ENCODE peak calls at places on chromosome X, in seven cellular contexts. C, V, I, M, T, G and D are unnamed samples.
A peak's percentile ranks its signal among the peaks of the same experiment; 100 is the strongest.

GRCh38 chrX:129983575-129984131 is 1.2 kb downstream of the BCORL1 start:
- DNase-seq in C (peak; percentile 28), V (no peak), I (no peak), M (no peak), T (no peak), G (peak; percentile 75), D (peak; percentile 42)

GRCh38 chrX:133786382-133786781 is 199.0 kb downstream of the GPC3 start:
- DNase-seq in C (no peak), V (no peak), I (no peak), M (no peak), T (no peak), G (no peak), D (no peak)

GRCh38 chrX:9704876-9705465 is 60.7 kb downstream of the GPR143 start:
- DNase-seq in C (no peak), V (no peak), I (no peak), M (no peak), T (no peak), G (no peak), D (no peak)

GRCh38 chrX:126551306-126551705 is 1.3 kb downstream of the DCAF12L1 start:
- DNase-seq in C (peak; percentile 32), V (no peak), I (no peak), M (no peak), T (no peak), G (no peak), D (no peak)

GRCh38 chrX:100599456-100599855 is 14.7 kb downstream of the TNMD start:
- DNase-seq in C (no peak), V (no peak), I (no peak), M (no peak), T (no peak), G (peak; percentile 13), D (no peak)

GRCh38 chrX:1486177-1486576 is 33.5 kb upstream of the ASMTL start:
- DNase-seq in C (no peak), V (no peak), I (no peak), M (no peak), T (no peak), G (no peak), D (no peak)

GRCh38 chrX:134607523-134607922 is 50.7 kb downstream of the PLAC1 start:
- DNase-seq in C (no peak), V (no peak), I (no peak), M (no peak), T (no peak), G (no peak), D (no peak)

GRCh38 chrX:108735680-108736508 is 469 bp downstream of the IRS4 start:
- DNase-seq in C (no peak), V (no peak), I (no peak), M (no peak), T (no peak), G (peak; percentile 32), D (peak; percentile 29)

GRCh38 chrX:155313766-155314165 is 20.6 kb downstream of the CLIC2 start:
- DNase-seq in C (peak; percentile 39), V (no peak), I (no peak), M (no peak), T (no peak), G (no peak), D (no peak)

GRCh38 chrX:17537652-17538301 is 162.8 kb downstream of the NHS start:
- DNase-seq in C (peak; percentile 39), V (no peak), I (no peak), M (no peak), T (no peak), G (no peak), D (no peak)

GRCh38 chrX:107199491-107199890 is 6.7 kb downstream of the NUP62CL start:
- DNase-seq in C (no peak), V (no peak), I (no peak), M (no peak), T (no peak), G (no peak), D (no peak)

GRCh38 chrX:80876877-80877276 is 67.2 kb upstream of the BRWD3 start:
- DNase-seq in C (no peak), V (no peak), I (peak; percentile 23), M (no peak), T (no peak), G (no peak), D (no peak)

GRCh38 chrX:57900961-57901360 is 9.3 kb downstream of the ZXDA start:
- DNase-seq in C (no peak), V (no peak), I (no peak), M (no peak), T (no peak), G (no peak), D (no peak)

GRCh38 chrX:119468930-119469635 is 839 bp downstream of the SLC25A5 start:
- DNase-seq in C (peak; percentile 74), V (peak; percentile 76), I (peak; percentile 68), M (peak; percentile 31), T (peak; percentile 95), G (peak; percentile 96), D (peak; percentile 88)

GRCh38 chrX:153647461-153648357 is 706 bp downstream of the DUSP9 start:
- DNase-seq in C (peak; percentile 25), V (no peak), I (no peak), M (no peak), T (peak; percentile 45), G (peak; percentile 31), D (no peak)

GRCh38 chrX:19670854-19671620 is 155.7 kb upstream of the MAP3K15 start:
- DNase-seq in C (peak; percentile 27), V (no peak), I (peak; percentile 72), M (no peak), T (no peak), G (no peak), D (peak; percentile 39)

GRCh38 chrX:13029831-13030771 is 14.3 kb downstream of the FAM9C start:
- DNase-seq in C (peak; percentile 57), V (no peak), I (no peak), M (no peak), T (no peak), G (no peak), D (no peak)

GRCh38 chrX:118228041-118228440 is 111.4 kb upstream of the KLHL13 start:
- DNase-seq in C (no peak), V (no peak), I (no peak), M (no peak), T (no peak), G (no peak), D (no peak)

GRCh38 chrX:8731579-8732395 is at the start of gene ANOS1:
- DNase-seq in C (peak; percentile 80), V (no peak), I (peak; percentile 42), M (no peak), T (no peak), G (peak; percentile 85), D (peak; percentile 20)

GRCh38 chrX:123190096-123190495 is 6.0 kb downstream of the GRIA3 start:
- DNase-seq in C (no peak), V (no peak), I (no peak), M (no peak), T (no peak), G (no peak), D (no peak)

GRCh38 chrX:112687189-112687691 is 7.5 kb upstream of the LHFPL1 start:
- DNase-seq in C (no peak), V (no peak), I (peak; percentile 0), M (no peak), T (no peak), G (no peak), D (no peak)

GRCh38 chrX:36859231-36859630 is 148.9 kb upstream of the FAM47C start:
- DNase-seq in C (no peak), V (no peak), I (no peak), M (no peak), T (no peak), G (no peak), D (no peak)

GRCh38 chrX:38768079-38768478 is 33.2 kb upstream of the MID1IP1 start:
- DNase-seq in C (no peak), V (no peak), I (peak; percentile 11), M (no peak), T (no peak), G (no peak), D (no peak)

GRCh38 chrX:9316096-9316495 is 148.8 kb upstream of the TBL1X start:
- DNase-seq in C (no peak), V (no peak), I (no peak), M (no peak), T (no peak), G (no peak), D (no peak)

GRCh38 chrX:10769165-10769564 is 148.8 kb upstream of the MID1 start:
- DNase-seq in C (no peak), V (no peak), I (peak; percentile 35), M (no peak), T (no peak), G (no peak), D (no peak)

GRCh38 chrX:1433646-1434357 is 18.9 kb downstream of the ASMTL start:
- DNase-seq in C (no peak), V (no peak), I (no peak), M (no peak), T (no peak), G (peak; percentile 46), D (no peak)

GRCh38 chrX:2974946-2975345 is 31.4 kb upstream of the ARSH start:
- DNase-seq in C (no peak), V (no peak), I (peak; percentile 43), M (no peak), T (no peak), G (no peak), D (no peak)